ENCODE peak calls at places on chromosomes 2 and 18, in nine cellular contexts. O is GM20000; D is stimulated activated CD8-positive, alpha-beta memory T cell treated with anti-CD3 and anti-CD28 coated beads, Interleukin-7, amount 100 ng/mL, for 1 hour; E is LHCN-M2; I is endothelial cell; R is stimulated activated CD4-positive, alpha-beta T cell treated with anti-CD3 and anti-CD28 coated beads, Interleukin-4, amount 100 ng/mL, for 48 hours; C is iris pigment epithelial cell; W is fibroblast of lung; S is cardiac fibroblast. H is an unnamed sample.

GRCh38 chr2:160566717-160567116 is 73.1 kb upstream of the RBMS1 start:
- DNase-seq in O (no peak), D (no peak), E (peak; percentile 60), I (no peak), R (no peak), C (peak; percentile 76), W (no peak), S (peak; percentile 71), H (no peak)

GRCh38 chr2:43980902-43981301 is 14.9 kb downstream of the LRPPRC start:
- DNase-seq in O (no peak), D (no peak), E (no peak), I (no peak), R (no peak), C (no peak), W (no peak), S (no peak), H (no peak)

GRCh38 chr2:67259581-67260347 is 137.4 kb upstream of the ETAA1 start:
- DNase-seq in O (no peak), D (no peak), E (peak; percentile 80), I (no peak), R (no peak), C (peak; percentile 93), W (peak; percentile 97), S (peak; percentile 78), H (no peak)

GRCh38 chr18:36697905-36698304 is 130.9 kb downstream of the TPGS2 start:
- DNase-seq in O (no peak), D (no peak), E (peak; percentile 61), I (no peak), R (no peak), C (peak; percentile 78), W (peak; percentile 96), S (peak; percentile 49), H (no peak)

GRCh38 chr18:9535430-9535972 is 60.2 kb downstream of the RALBP1 start:
- DNase-seq in O (no peak), D (no peak), E (no peak), I (no peak), R (no peak), C (peak; percentile 98), W (peak; percentile 85), S (peak; percentile 83), H (no peak)

GRCh38 chr2:109376115-109376514 is 237.7 kb downstream of the SEPTIN10 start:
- DNase-seq in O (no peak), D (no peak), E (no peak), I (peak; percentile 2), R (no peak), C (peak; percentile 50), W (peak; percentile 44), S (peak; percentile 5), H (no peak)

GRCh38 chr18:50947899-50948298 is 19.9 kb upstream of the ELAC1 start:
- DNase-seq in O (no peak), D (no peak), E (peak; percentile 52), I (no peak), R (no peak), C (peak; percentile 40), W (peak; percentile 38), S (peak; percentile 57), H (no peak)

GRCh38 chr2:19866741-19867140 is 35.0 kb downstream of the TTC32 start:
- DNase-seq in O (no peak), D (no peak), E (no peak), I (no peak), R (no peak), C (no peak), W (no peak), S (no peak), H (no peak)

GRCh38 chr2:3482363-3482821 is 36.9 kb downstream of the ADI1 start:
- DNase-seq in O (no peak), D (no peak), E (no peak), I (no peak), R (no peak), C (no peak), W (no peak), S (no peak), H (no peak)

GRCh38 chr18:59005266-59005665 is 134.4 kb upstream of the SEC11C start:
- DNase-seq in O (no peak), D (no peak), E (peak; percentile 42), I (peak; percentile 34), R (no peak), C (peak; percentile 55), W (peak; percentile 61), S (peak; percentile 95), H (no peak)

GRCh38 chr2:11790228-11790627 is 43.8 kb downstream of the LPIN1 start:
- DNase-seq in O (no peak), D (no peak), E (no peak), I (no peak), R (no peak), C (no peak), W (no peak), S (no peak), H (no peak)

GRCh38 chr2:207468504-207468903 is 61.3 kb upstream of the CREB1 start:
- DNase-seq in O (no peak), D (no peak), E (no peak), I (no peak), R (no peak), C (no peak), W (no peak), S (no peak), H (no peak)

GRCh38 chr18:9719421-9719981 is 11.4 kb downstream of the RAB31 start:
- DNase-seq in O (no peak), D (no peak), E (peak; percentile 88), I (no peak), R (no peak), C (peak; percentile 84), W (peak; percentile 90), S (peak; percentile 82), H (no peak)

GRCh38 chr2:129879614-129880180 is 99.8 kb upstream of the RAB6C start:
- DNase-seq in O (no peak), D (no peak), E (no peak), I (no peak), R (no peak), C (no peak), W (no peak), S (no peak), H (no peak)

GRCh38 chr2:223854741-223855140 is 17.4 kb upstream of the AP1S3 start:
- DNase-seq in O (no peak), D (no peak), E (no peak), I (no peak), R (no peak), C (no peak), W (no peak), S (no peak), H (no peak)

GRCh38 chr2:95014126-95014708 is 11.3 kb upstream of the MAL start:
- DNase-seq in O (no peak), D (no peak), E (no peak), I (no peak), R (no peak), C (no peak), W (no peak), S (no peak), H (no peak)

GRCh38 chr18:42471886-42472285 is 516.9 kb downstream of the PIK3C3 start:
- DNase-seq in O (no peak), D (no peak), E (no peak), I (no peak), R (no peak), C (no peak), W (no peak), S (no peak), H (no peak)

GRCh38 chr2:71313-72035 is 25.2 kb upstream of the FAM110C start:
- DNase-seq in O (no peak), D (no peak), E (no peak), I (no peak), R (no peak), C (no peak), W (no peak), S (no peak), H (no peak)

GRCh38 chr2:219571311-219572236 is at the start of gene OBSL1:
- DNase-seq in O (peak; percentile 51), D (no peak), E (peak; percentile 81), I (peak; percentile 73), R (no peak), C (peak; percentile 60), W (peak; percentile 81), S (peak; percentile 91), H (peak; percentile 88)

GRCh38 chr2:234495076-234495800 is 1.6 kb downstream of the ARL4C start:
- DNase-seq in O (no peak), D (no peak), E (peak; percentile 17), I (no peak), R (no peak), C (no peak), W (no peak), S (peak; percentile 33), H (peak; percentile 53)

GRCh38 chr2:134917219-134917957 is 1.2 kb upstream of the CCNT2 start:
- DNase-seq in O (no peak), D (no peak), E (peak; percentile 9), I (peak; percentile 3), R (no peak), C (no peak), W (no peak), S (no peak), H (no peak)

GRCh38 chr2:98300475-98300874 is 45.8 kb upstream of the CNGA3 start:
- DNase-seq in O (no peak), D (no peak), E (no peak), I (no peak), R (no peak), C (no peak), W (no peak), S (no peak), H (no peak)

GRCh38 chr2:30979822-30980245 is 158.4 kb downstream of the GALNT14 start:
- DNase-seq in O (no peak), D (no peak), E (no peak), I (no peak), R (no peak), C (peak; percentile 12), W (peak; percentile 49), S (peak; percentile 16), H (no peak)

GRCh38 chr18:22883827-22884226 is 49.3 kb upstream of the RBBP8 start:
- DNase-seq in O (no peak), D (no peak), E (no peak), I (no peak), R (no peak), C (no peak), W (no peak), S (no peak), H (no peak)

H was measured in WTC11.